ENCODE peak calls at places on chromosomes 6 and 20, in five cellular contexts. One of them, this sample, is unnamed.

GRCh38 chr6:35810831-35811698 is 5.9 kb downstream of the LHFPL5 start:
- DNase-seq in HCT116: peak; percentile 76
- DNase-seq in K562: no peak
- DNase-seq in HepG2: peak; percentile 30
- DNase-seq in GM12878: no peak
- DNase-seq in this sample: no peak

GRCh38 chr6:22364314-22364713 is 67.5 kb upstream of the PRL start:
- DNase-seq in HCT116: no peak
- DNase-seq in K562: no peak
- DNase-seq in HepG2: no peak
- DNase-seq in GM12878: no peak
- DNase-seq in this sample: no peak

GRCh38 chr6:111201764-111202163 is 114.5 kb downstream of the SLC16A10 start:
- DNase-seq in HCT116: no peak
- DNase-seq in K562: no peak
- DNase-seq in HepG2: no peak
- DNase-seq in GM12878: no peak
- DNase-seq in this sample: no peak

GRCh38 chr6:113859349-113860164 is 2.4 kb downstream of the MARCKS start:
- DNase-seq in HCT116: no peak
- DNase-seq in K562: no peak
- DNase-seq in HepG2: no peak
- DNase-seq in GM12878: no peak
- DNase-seq in this sample: no peak

GRCh38 chr6:32553037-32553742 is 23.1 kb upstream of the HLA-DRB5 start:
- DNase-seq in HCT116: no peak
- DNase-seq in K562: no peak
- DNase-seq in HepG2: no peak
- DNase-seq in GM12878: no peak
- DNase-seq in this sample: no peak

GRCh38 chr20:48066256-48066655 is 281.0 kb upstream of the SULF2 start:
- DNase-seq in HCT116: no peak
- DNase-seq in K562: no peak
- DNase-seq in HepG2: no peak
- DNase-seq in GM12878: no peak
- DNase-seq in this sample: no peak

GRCh38 chr6:43395822-43396221 is 26.4 kb upstream of the ZNF318 start:
- DNase-seq in HCT116: no peak
- DNase-seq in K562: no peak
- DNase-seq in HepG2: no peak
- DNase-seq in GM12878: no peak
- DNase-seq in this sample: no peak

GRCh38 chr6:17012421-17013225 is 89.2 kb upstream of the STMND1 start:
- DNase-seq in HCT116: no peak
- DNase-seq in K562: no peak
- DNase-seq in HepG2: no peak
- DNase-seq in GM12878: no peak
- DNase-seq in this sample: peak; percentile 25

GRCh38 chr6:129317931-129318820 is 391.8 kb downstream of the ARHGAP18 start:
- DNase-seq in HCT116: no peak
- DNase-seq in K562: no peak
- DNase-seq in HepG2: no peak
- DNase-seq in GM12878: no peak
- DNase-seq in this sample: peak; percentile 77

GRCh38 chr6:91142154-91142553 is 555.3 kb upstream of the MAP3K7 start:
- DNase-seq in HCT116: no peak
- DNase-seq in K562: no peak
- DNase-seq in HepG2: no peak
- DNase-seq in GM12878: no peak
- DNase-seq in this sample: no peak

GRCh38 chr20:57266251-57267157 is at the start of gene BMP7:
- DNase-seq in HCT116: no peak
- DNase-seq in K562: no peak
- DNase-seq in HepG2: no peak
- DNase-seq in GM12878: no peak
- DNase-seq in this sample: peak; percentile 87

GRCh38 chr6:152232494-152233151 is 404.5 kb downstream of the SYNE1 start:
- DNase-seq in HCT116: no peak
- DNase-seq in K562: peak; percentile 55
- DNase-seq in HepG2: peak; percentile 9
- DNase-seq in GM12878: no peak
- DNase-seq in this sample: no peak

GRCh38 chr6:76701610-76702009 is 629.1 kb upstream of the IMPG1 start:
- DNase-seq in HCT116: no peak
- DNase-seq in K562: no peak
- DNase-seq in HepG2: no peak
- DNase-seq in GM12878: no peak
- DNase-seq in this sample: no peak

GRCh38 chr20:3777726-3778629 is 3.3 kb downstream of the SPEF1 start:
- DNase-seq in HCT116: no peak
- DNase-seq in K562: no peak
- DNase-seq in HepG2: no peak
- DNase-seq in GM12878: no peak
- DNase-seq in this sample: no peak

GRCh38 chr6:20319520-20320357 is 81.9 kb upstream of the E2F3 start:
- DNase-seq in HCT116: no peak
- DNase-seq in K562: no peak
- DNase-seq in HepG2: no peak
- DNase-seq in GM12878: peak; percentile 98
- DNase-seq in this sample: no peak

GRCh38 chr6:150744522-150745260 is 120.8 kb upstream of the MTHFD1L start:
- DNase-seq in HCT116: no peak
- DNase-seq in K562: no peak
- DNase-seq in HepG2: no peak
- DNase-seq in GM12878: no peak
- DNase-seq in this sample: no peak

GRCh38 chr6:150747155-150747554 is 118.3 kb upstream of the MTHFD1L start:
- DNase-seq in HCT116: no peak
- DNase-seq in K562: no peak
- DNase-seq in HepG2: no peak
- DNase-seq in GM12878: no peak
- DNase-seq in this sample: no peak

GRCh38 chr6:150741633-150742200 is 123.8 kb upstream of the MTHFD1L start:
- DNase-seq in HCT116: peak; percentile 23
- DNase-seq in K562: peak; percentile 31
- DNase-seq in HepG2: peak; percentile 19
- DNase-seq in GM12878: no peak
- DNase-seq in this sample: no peak

GRCh38 chr6:150749091-150749670 is 116.3 kb upstream of the MTHFD1L start:
- DNase-seq in HCT116: no peak
- DNase-seq in K562: no peak
- DNase-seq in HepG2: no peak
- DNase-seq in GM12878: no peak
- DNase-seq in this sample: no peak

GRCh38 chr6:150745896-150746295 is 119.6 kb upstream of the MTHFD1L start:
- DNase-seq in HCT116: no peak
- DNase-seq in K562: no peak
- DNase-seq in HepG2: no peak
- DNase-seq in GM12878: no peak
- DNase-seq in this sample: no peak
- H4K20me1 ChIP-seq in HCT116: no peaks in the 10 kb centered on the region
- H4K20me1 ChIP-seq in K562: no peaks in the 10 kb centered on the region
- H4K20me1 ChIP-seq in HepG2: no peaks in the 10 kb centered on the region
- H4K20me1 ChIP-seq in GM12878: no peaks in the 10 kb centered on the region
- H4K20me1 ChIP-seq in this sample: no peaks in the 10 kb centered on the region

GRCh38 chr6:156862711-156863110 is 85.5 kb downstream of the ARID1B start:
- DNase-seq in HCT116: no peak
- DNase-seq in K562: no peak
- DNase-seq in HepG2: no peak
- DNase-seq in GM12878: no peak
- DNase-seq in this sample: no peak
- TF ChIP-seq ATF3 in HCT116: no peak
- TF ChIP-seq ATF3 in K562: no peak
- TF ChIP-seq ATF3 in HepG2: no peak
- TF ChIP-seq ATF3 in GM12878: no peak
- TF ChIP-seq ATF3 in this sample: no peak

DNA sequence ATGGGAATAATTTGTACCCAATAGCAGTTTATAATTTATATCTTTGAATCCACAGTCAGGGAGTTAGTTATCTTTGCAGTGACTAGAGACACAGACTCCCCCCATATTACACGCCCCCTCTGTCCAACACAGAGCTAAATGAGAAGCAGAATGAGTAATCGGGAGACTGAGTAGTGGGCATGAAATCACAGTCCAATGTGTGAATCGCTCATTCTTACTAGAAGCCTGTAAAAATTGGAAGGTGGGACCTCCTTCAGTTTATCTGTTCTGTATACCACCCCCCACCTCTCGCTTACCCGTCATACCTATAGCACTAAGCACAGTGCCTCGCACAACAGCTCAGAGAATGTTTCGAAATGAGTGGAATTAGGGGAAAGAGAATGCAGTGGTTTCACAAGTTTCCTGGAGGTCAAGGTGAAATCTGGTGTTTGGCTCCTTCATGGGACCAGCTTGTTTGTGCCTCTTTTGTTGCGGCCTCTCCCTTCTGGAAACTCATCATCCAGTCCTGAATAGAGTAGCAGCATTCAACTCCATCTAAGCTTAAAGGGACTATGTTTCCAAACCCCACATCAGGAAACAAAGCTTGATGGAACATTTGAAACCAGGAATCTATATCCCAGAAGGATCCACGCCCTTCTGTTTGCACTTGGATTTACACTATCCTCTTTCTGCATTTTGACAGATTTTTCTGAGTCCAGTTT is 59.3 kb upstream of the PIM1 start:
- DNase-seq in HCT116: no peak
- DNase-seq in K562: no peak
- DNase-seq in HepG2: peak; percentile 96
- DNase-seq in GM12878: peak; percentile 59
- DNase-seq in this sample: no peak
- TF ChIP-seq CEBPB in HCT116: no peak
- TF ChIP-seq CEBPB in K562: peak; percentile 86
- TF ChIP-seq CEBPB in HepG2: peak; percentile 97
- TF ChIP-seq CEBPB in GM12878: no peak
- TF ChIP-seq CEBPB in this sample: no peak

GRCh38 chr20:1388706-1389483 is 4.0 kb downstream of the FKBP1A start:
- DNase-seq in HCT116: no peak
- DNase-seq in K562: no peak
- DNase-seq in HepG2: no peak
- DNase-seq in GM12878: no peak
- DNase-seq in this sample: no peak
- H4K20me1 ChIP-seq in HCT116: peaks cover 7% of the 10 kb centered on the region
- H4K20me1 ChIP-seq in K562: peaks cover 29% of the 10 kb centered on the region
- H4K20me1 ChIP-seq in HepG2: peaks cover 71% of the 10 kb centered on the region
- H4K20me1 ChIP-seq in GM12878: peaks cover 3% of the 10 kb centered on the region
- H4K20me1 ChIP-seq in this sample: peaks cover 39% of the 10 kb centered on the region

GRCh38 chr20:25270829-25271251 is 23.0 kb downstream of the PYGB start:
- DNase-seq in HCT116: no peak
- DNase-seq in K562: no peak
- DNase-seq in HepG2: no peak
- DNase-seq in GM12878: no peak
- DNase-seq in this sample: peak; percentile 29

GRCh38 chr20:25272223-25273000 is 24.5 kb downstream of the PYGB start:
- DNase-seq in HCT116: no peak
- DNase-seq in K562: no peak
- DNase-seq in HepG2: no peak
- DNase-seq in GM12878: no peak
- DNase-seq in this sample: no peak

GRCh38 chr20:25269833-25270170 is 21.9 kb downstream of the PYGB start:
- DNase-seq in HCT116: no peak
- DNase-seq in K562: no peak
- DNase-seq in HepG2: no peak
- DNase-seq in GM12878: no peak
- DNase-seq in this sample: no peak

GRCh38 chr20:25271486-25272222 is 23.8 kb downstream of the PYGB start:
- DNase-seq in HCT116: no peak
- DNase-seq in K562: no peak
- DNase-seq in HepG2: no peak
- DNase-seq in GM12878: no peak
- DNase-seq in this sample: no peak

DNA sequence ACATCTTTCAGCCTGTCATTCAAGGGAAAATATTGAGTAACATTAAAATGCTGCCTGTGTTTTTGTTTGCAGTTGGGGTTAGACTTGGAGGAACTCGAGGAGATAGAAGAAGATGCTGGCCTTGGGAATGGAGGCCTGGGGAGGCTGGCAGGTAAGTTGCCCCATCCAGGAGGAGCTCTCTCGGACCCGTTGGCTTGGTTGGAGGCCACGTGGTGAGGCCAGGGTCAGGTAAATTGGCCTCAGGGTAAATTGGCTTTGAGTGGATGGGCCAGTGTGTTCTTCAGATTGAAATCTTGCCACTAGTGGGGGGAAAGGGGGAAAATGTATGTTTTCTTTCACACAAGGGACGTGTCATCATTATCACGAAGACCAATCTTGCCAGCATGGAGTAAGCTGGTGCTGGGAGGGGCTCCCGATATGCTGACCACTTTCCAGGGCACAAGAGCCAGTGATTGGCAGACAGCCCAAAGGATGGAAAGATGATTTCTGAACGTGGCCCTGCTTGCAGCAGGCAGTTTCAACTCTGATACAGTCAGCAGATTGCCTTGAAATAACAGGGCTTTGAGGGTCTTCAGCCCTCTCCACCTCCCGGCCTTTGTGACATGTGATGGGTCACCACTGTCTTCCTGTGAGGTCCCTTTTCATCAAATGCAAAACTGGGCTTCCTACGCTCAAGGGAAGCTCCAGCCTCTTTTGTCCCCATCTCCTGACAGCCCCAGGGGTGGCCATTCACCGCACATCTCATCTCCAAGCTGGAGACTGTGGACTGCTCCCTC is 21.4 kb downstream of the PYGB start:
- DNase-seq in HCT116: no peak
- DNase-seq in K562: no peak
- DNase-seq in HepG2: no peak
- DNase-seq in GM12878: no peak
- DNase-seq in this sample: no peak
- TF ChIP-seq ATF3 in HCT116: no peak
- TF ChIP-seq ATF3 in K562: no peak
- TF ChIP-seq ATF3 in HepG2: no peak
- TF ChIP-seq ATF3 in GM12878: no peak
- TF ChIP-seq ATF3 in this sample: no peak

GRCh38 chr6:81763051-81763450 is 10.6 kb upstream of the TENT5A start:
- DNase-seq in HCT116: no peak
- DNase-seq in K562: no peak
- DNase-seq in HepG2: no peak
- DNase-seq in GM12878: no peak
- DNase-seq in this sample: no peak

GRCh38 chr6:81763968-81764367 is 11.5 kb upstream of the TENT5A start:
- DNase-seq in HCT116: no peak
- DNase-seq in K562: no peak
- DNase-seq in HepG2: peak; percentile 50
- DNase-seq in GM12878: no peak
- DNase-seq in this sample: no peak

GRCh38 chr6:81762132-81762531 is 9.7 kb upstream of the TENT5A start:
- DNase-seq in HCT116: no peak
- DNase-seq in K562: no peak
- DNase-seq in HepG2: no peak
- DNase-seq in GM12878: no peak
- DNase-seq in this sample: no peak

GRCh38 chr6:81759782-81760181 is 7.3 kb upstream of the TENT5A start:
- DNase-seq in HCT116: no peak
- DNase-seq in K562: no peak
- DNase-seq in HepG2: no peak
- DNase-seq in GM12878: no peak
- DNase-seq in this sample: no peak

DNA sequence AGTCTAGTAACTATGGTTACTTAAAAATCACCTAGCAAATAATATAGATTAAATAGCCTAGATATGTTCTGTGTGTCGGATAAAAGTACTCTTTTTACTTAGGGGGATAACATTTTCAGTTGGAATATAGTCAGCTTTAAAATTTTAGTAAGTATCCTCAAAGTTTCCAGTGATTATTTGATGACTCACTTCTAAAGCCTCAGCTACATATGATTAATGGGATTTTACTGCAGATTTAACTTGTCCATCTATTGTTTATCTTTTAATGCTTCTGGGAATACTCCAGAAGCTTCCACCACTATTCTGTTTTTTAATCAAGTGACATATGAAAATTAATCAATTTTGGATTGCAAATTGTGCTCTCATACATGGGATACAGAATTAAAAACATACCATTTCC is 8.7 kb upstream of the TENT5A start:
- DNase-seq in HCT116: no peak
- DNase-seq in K562: no peak
- DNase-seq in HepG2: no peak
- DNase-seq in GM12878: no peak
- DNase-seq in this sample: no peak
- TF ChIP-seq CEBPB in HCT116: no peak
- TF ChIP-seq CEBPB in K562: no peak
- TF ChIP-seq CEBPB in HepG2: no peak
- TF ChIP-seq CEBPB in GM12878: no peak
- TF ChIP-seq CEBPB in this sample: no peak